ENCODE peak calls at places on chromosomes 11 and 22, in eight cellular contexts. R, J, X, A, D, N, T and O are unnamed samples. For H3K9me3, the result is how much of the 10 kb centered on the place peaks cover.

GRCh38 chr11:86802601-86803051 is 2.3 kb downstream of the PRSS23 start:
- DNase-seq in R (no peak), J (no peak), X (no peak), A (peak), D (no peak), N (peak), T (no peak), O (peak)

GRCh38 chr11:2445107-2445947 is 519 bp downstream of the KCNQ1 start:
- DNase-seq in R (peak), J (peak), X (peak), A (peak), D (peak), N (no peak), T (peak), O (no peak)

GRCh38 chr11:61061081-61061826 is 41.0 kb upstream of the CD5 start:
- DNase-seq in R (no peak), J (no peak), X (no peak), A (peak), D (no peak), N (peak), T (no peak), O (no peak)

GRCh38 chr11:72113170-72113808 is 794 bp upstream of the ANAPC15 start:
- DNase-seq in R (no peak), J (no peak), X (no peak), A (no peak), D (no peak), N (no peak), T (no peak), O (no peak)

GRCh38 chr11:75733346-75734107 is 15.9 kb downstream of the MOGAT2 start:
- DNase-seq in R (no peak), J (no peak), X (no peak), A (no peak), D (peak), N (no peak), T (peak), O (peak)

GRCh38 chr11:804599-804964 is 449 bp downstream of the PIDD1 start:
- DNase-seq in R (no peak), J (no peak), X (no peak), A (no peak), D (no peak), N (no peak), T (no peak), O (no peak)

GRCh38 chr11:22846726-22847125 is 13.5 kb downstream of the CCDC179 start:
- DNase-seq in R (no peak), J (no peak), X (no peak), A (no peak), D (no peak), N (no peak), T (no peak), O (no peak)

GRCh38 chr11:67504023-67504949 is 877 bp downstream of the PITPNM1 start:
- DNase-seq in R (no peak), J (no peak), X (no peak), A (peak), D (no peak), N (peak), T (no peak), O (peak)

GRCh38 chr11:131656839-131657211 is 286.4 kb downstream of the NTM start:
- DNase-seq in R (no peak), J (no peak), X (no peak), A (no peak), D (no peak), N (no peak), T (no peak), O (no peak)

GRCh38 chr11:122441702-122442092 is 213.8 kb upstream of the UBASH3B start:
- DNase-seq in R (no peak), J (no peak), X (no peak), A (no peak), D (no peak), N (peak), T (no peak), O (peak)

GRCh38 chr11:7511405-7511804 is 2.4 kb upstream of the PPFIBP2 start:
- DNase-seq in R (peak), J (peak), X (peak), A (peak), D (no peak), N (no peak), T (peak), O (no peak)

DNA sequence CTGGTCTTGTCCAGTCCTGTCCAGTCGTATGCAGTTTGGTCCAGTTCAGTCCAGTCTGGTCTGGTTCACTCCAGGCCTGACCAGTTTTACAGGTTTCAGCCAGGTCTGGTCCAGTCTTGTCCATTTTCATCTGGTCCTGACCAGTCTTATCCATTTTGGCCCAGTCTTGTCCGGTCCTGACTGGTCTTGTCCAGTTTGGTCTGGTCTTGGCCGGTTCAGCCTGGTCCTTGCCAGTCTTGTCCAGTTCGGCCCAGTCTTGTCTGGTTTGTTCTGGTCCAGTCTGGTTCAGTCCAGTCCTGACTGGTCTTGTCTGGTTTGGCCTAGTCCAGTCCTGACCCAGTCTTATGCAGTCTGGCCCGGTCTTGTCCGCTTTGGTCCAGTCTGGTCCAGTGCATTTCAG is 380.2 kb downstream of the OR4C45 start:
- DNase-seq in R (peak), J (no peak), X (peak), A (no peak), D (no peak), N (no peak), T (no peak), O (no peak)
- H3K9me3 ChIP-seq in R (under half), J (half or more), X (under half), A (under half), D (under half), N (under half), T (under half), O (half or more)

GRCh38 chr11:70761094-70761905 is 363.0 kb downstream of the CTTN start:
- DNase-seq in R (no peak), J (no peak), X (peak), A (no peak), D (peak), N (no peak), T (no peak), O (no peak)
- H3K9me3 ChIP-seq in R (under half), J (under half), X (under half), A (under half), D (under half), N (under half), T (under half), O (under half)

GRCh38 chr22:19164425-19164824 is 14.1 kb downstream of the SLC25A1 start:
- DNase-seq in R (no peak), J (no peak), X (no peak), A (no peak), D (no peak), N (no peak), T (no peak), O (no peak)
- H3K9me3 ChIP-seq in R (under half), J (under half), X (under half), A (under half), D (under half), N (under half), T (under half), O (under half)

GRCh38 chr11:70881948-70882715 is 370.2 kb downstream of the SHANK2 start:
- DNase-seq in R (no peak), J (no peak), X (no peak), A (no peak), D (no peak), N (no peak), T (no peak), O (no peak)

GRCh38 chr11:70882716-70883085 is 369.7 kb downstream of the SHANK2 start:
- DNase-seq in R (no peak), J (no peak), X (no peak), A (no peak), D (no peak), N (no peak), T (no peak), O (no peak)

GRCh38 chr11:70878366-70878765 is 374.0 kb downstream of the SHANK2 start:
- DNase-seq in R (no peak), J (no peak), X (peak), A (no peak), D (no peak), N (no peak), T (no peak), O (no peak)

GRCh38 chr11:70879601-70880285 is 372.6 kb downstream of the SHANK2 start:
- DNase-seq in R (no peak), J (no peak), X (peak), A (no peak), D (no peak), N (no peak), T (no peak), O (no peak)

GRCh38 chr11:70880416-70880815 is 372.0 kb downstream of the SHANK2 start:
- DNase-seq in R (no peak), J (no peak), X (peak), A (no peak), D (no peak), N (no peak), T (no peak), O (no peak)
- H3K9me3 ChIP-seq in R (under half), J (under half), X (under half), A (under half), D (under half), N (under half), T (under half), O (under half)

DNA sequence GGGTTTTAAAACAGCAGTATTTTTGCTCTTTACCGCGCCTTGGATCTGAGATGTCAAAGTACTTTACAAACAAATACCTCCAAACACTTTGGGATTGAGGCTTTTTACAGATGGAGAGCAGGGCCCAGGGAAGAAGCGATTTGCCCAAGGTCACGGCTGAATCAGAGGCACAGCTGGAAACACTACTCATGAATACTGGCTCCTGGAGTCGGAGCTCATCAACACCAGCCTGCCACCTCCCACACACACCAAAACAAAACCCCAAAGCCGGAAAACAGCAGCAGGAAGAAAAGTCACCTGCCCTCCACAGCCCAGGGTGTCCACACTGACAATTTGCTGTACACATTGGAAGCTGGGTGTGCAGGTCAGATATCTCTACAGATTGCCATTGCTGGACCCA is 339.4 kb downstream of the CADM1 start:
- DNase-seq in R (no peak), J (no peak), X (no peak), A (no peak), D (no peak), N (no peak), T (no peak), O (no peak)
- H3K9me3 ChIP-seq in R (under half), J (under half), X (under half), A (under half), D (under half), N (under half), T (under half), O (under half)

GRCh38 chr11:105179542-105180278 is 40.1 kb upstream of the CARD18 start:
- DNase-seq in R (no peak), J (no peak), X (no peak), A (peak), D (no peak), N (peak), T (no peak), O (no peak)

GRCh38 chr11:105181100-105181499 is 41.5 kb upstream of the CARD18 start:
- DNase-seq in R (no peak), J (no peak), X (no peak), A (peak), D (no peak), N (peak), T (no peak), O (peak)

GRCh38 chr11:105177658-105178057 is 38.1 kb upstream of the CARD18 start:
- DNase-seq in R (no peak), J (no peak), X (no peak), A (no peak), D (no peak), N (peak), T (no peak), O (no peak)

GRCh38 chr11:105181521-105181920 is 42.0 kb upstream of the CARD18 start:
- DNase-seq in R (no peak), J (no peak), X (no peak), A (peak), D (no peak), N (peak), T (no peak), O (no peak)
- H3K9me3 ChIP-seq in R (under half), J (under half), X (under half), A (under half), D (under half), N (under half), T (under half), O (under half)

GRCh38 chr11:17366491-17366890 is 14.9 kb downstream of the NCR3LG1 start:
- DNase-seq in R (no peak), J (no peak), X (no peak), A (no peak), D (no peak), N (no peak), T (no peak), O (no peak)

GRCh38 chr11:17371614-17372013 is 16.8 kb downstream of the KCNJ11 start:
- DNase-seq in R (no peak), J (no peak), X (no peak), A (no peak), D (no peak), N (peak), T (no peak), O (peak)

GRCh38 chr11:17369685-17370243 is 18.2 kb downstream of the NCR3LG1 start:
- DNase-seq in R (no peak), J (no peak), X (no peak), A (no peak), D (no peak), N (no peak), T (no peak), O (no peak)

GRCh38 chr11:17369094-17369493 is 17.5 kb downstream of the NCR3LG1 start:
- DNase-seq in R (no peak), J (no peak), X (no peak), A (no peak), D (no peak), N (no peak), T (no peak), O (no peak)

DNA sequence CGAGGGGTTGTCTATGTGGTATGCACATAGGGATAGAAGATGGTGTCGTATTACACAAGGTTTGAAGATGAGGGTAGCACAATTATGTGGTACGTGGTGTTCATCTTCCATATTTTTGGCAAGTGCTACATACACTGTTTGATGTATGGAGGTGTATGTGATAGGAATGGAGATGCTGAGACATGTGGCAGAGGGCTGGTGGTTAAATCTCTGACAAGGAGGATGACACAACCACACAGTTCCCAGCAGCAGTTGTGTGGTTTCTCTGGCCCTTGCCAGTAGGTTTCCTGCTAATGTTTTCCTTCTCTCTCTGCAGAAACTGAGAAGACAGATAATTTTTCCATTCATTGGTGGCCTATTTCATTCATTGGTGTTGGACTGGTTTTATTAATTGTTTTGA is 17.0 kb downstream of the NCR3LG1 start:
- DNase-seq in R (no peak), J (no peak), X (no peak), A (no peak), D (no peak), N (no peak), T (no peak), O (no peak)
- H3K9me3 ChIP-seq in R (under half), J (half or more), X (under half), A (under half), D (under half), N (under half), T (under half), O (under half)

GRCh38 chr11:40166892-40167291 is 1292.6 kb downstream of the LRRC4C start:
- DNase-seq in R (no peak), J (no peak), X (no peak), A (no peak), D (no peak), N (no peak), T (no peak), O (peak)
- H3K9me3 ChIP-seq in R (under half), J (under half), X (under half), A (under half), D (under half), N (under half), T (under half), O (under half)

DNA sequence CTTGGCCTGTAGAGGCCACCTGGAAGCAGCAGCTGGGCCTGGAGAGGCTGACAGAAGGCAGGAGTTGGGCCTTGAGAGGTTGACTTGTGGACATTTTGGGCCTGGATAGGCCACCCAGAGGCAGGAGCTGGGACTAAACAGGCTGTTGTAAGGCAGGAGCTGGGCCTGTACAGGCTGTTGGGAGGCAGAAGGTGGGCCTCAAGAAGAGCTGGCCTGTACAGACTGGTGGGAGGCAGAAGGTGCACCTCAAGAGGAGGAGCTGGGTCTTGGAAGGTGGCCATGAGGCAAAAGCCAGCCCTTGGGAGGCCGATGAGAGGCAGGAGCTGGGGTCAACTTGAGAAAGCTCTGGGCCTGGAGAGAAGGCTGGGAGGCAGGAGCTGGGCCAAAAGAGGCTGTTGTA is 45.3 kb downstream of the OR4C45 start:
- DNase-seq in R (no peak), J (no peak), X (no peak), A (no peak), D (no peak), N (no peak), T (no peak), O (no peak)
- H3K9me3 ChIP-seq in R (under half), J (half or more), X (under half), A (under half), D (under half), N (under half), T (under half), O (half or more)